ENCODE peak calls at places on chromosomes 5 and 9, in four cellular contexts. One of them, this sample, is unnamed.

GRCh38 chr5:29588276-29588675 is 1605.2 kb upstream of the CDH6 start:
- DNase-seq in GM12891: no peak
- DNase-seq in K562: no peak
- DNase-seq in GM12878: no peak
- DNase-seq in this sample: no peak

GRCh38 chr5:106307265-106307664 is 1363.5 kb downstream of the EFNA5 start:
- DNase-seq in GM12891: no peak
- DNase-seq in K562: no peak
- DNase-seq in GM12878: no peak
- DNase-seq in this sample: no peak

GRCh38 chr5:36173426-36173825 is 21.5 kb downstream of the SKP2 start:
- DNase-seq in GM12891: no peak
- DNase-seq in K562: no peak
- DNase-seq in GM12878: no peak
- DNase-seq in this sample: no peak

GRCh38 chr9:78348848-78349247 is 51.9 kb downstream of the PSAT1 start:
- DNase-seq in GM12891: no peak
- DNase-seq in K562: no peak
- DNase-seq in GM12878: no peak
- DNase-seq in this sample: no peak

GRCh38 chr5:61322738-61323429 is 9.2 kb upstream of the ZSWIM6 start:
- DNase-seq in GM12891: no peak
- DNase-seq in K562: no peak
- DNase-seq in GM12878: no peak
- DNase-seq in this sample: no peak

GRCh38 chr5:107361945-107362344 is 308.8 kb downstream of the EFNA5 start:
- DNase-seq in GM12891: no peak
- DNase-seq in K562: no peak
- DNase-seq in GM12878: no peak
- DNase-seq in this sample: peak

GRCh38 chr5:62717211-62717927 is 138.8 kb downstream of the LRRC70 start:
- DNase-seq in GM12891: no peak
- DNase-seq in K562: no peak
- DNase-seq in GM12878: no peak
- DNase-seq in this sample: no peak

GRCh38 chr9:10855847-10856246 is 243.0 kb upstream of the PTPRD start:
- DNase-seq in GM12891: no peak
- DNase-seq in K562: no peak
- DNase-seq in GM12878: no peak
- DNase-seq in this sample: no peak

GRCh38 chr9:69376651-69377050 is 51.6 kb downstream of the ENTREP1 start:
- DNase-seq in GM12891: no peak
- DNase-seq in K562: no peak
- DNase-seq in GM12878: no peak
- DNase-seq in this sample: no peak

GRCh38 chr9:70340572-70340971 is 73.9 kb downstream of the KLF9 start:
- DNase-seq in GM12891: no peak
- DNase-seq in K562: no peak
- DNase-seq in GM12878: no peak
- DNase-seq in this sample: no peak

DNA sequence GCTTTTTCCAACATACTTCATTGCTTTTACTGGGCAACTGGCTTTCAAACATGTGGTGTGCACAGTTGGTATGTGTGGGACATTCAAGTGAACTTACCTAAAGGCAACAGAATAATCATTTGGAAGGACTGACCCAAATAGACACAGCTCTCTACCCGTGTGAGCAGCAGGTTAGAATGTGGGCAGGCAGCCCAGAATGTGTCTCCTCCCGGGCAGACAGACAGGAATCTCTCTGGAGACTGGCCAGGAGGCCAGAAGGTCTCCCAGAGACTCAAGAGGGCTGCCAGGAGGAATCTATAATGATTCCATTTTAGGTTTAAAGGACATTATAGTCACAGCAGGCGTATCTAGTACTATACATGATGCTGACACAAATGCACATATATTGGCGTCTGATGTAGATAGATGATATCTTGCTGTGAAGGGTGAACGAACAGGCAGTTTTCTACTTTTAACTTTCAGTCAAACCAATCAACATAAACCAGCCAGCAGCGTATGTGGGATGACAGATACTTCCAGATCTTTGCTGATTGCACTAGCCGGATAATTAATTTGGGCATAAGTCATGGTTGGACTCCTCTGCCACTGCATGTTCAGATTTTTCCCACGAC is 297.4 kb upstream of the ZNF608 start:
- DNase-seq in GM12891: no peak
- DNase-seq in K562: no peak
- DNase-seq in GM12878: no peak
- DNase-seq in this sample: no peak
- TF ChIP-seq SPI1 in GM12891: no peak
- TF ChIP-seq SPI1 in K562: no peak
- TF ChIP-seq SPI1 in GM12878: no peak
- TF ChIP-seq SPI1 in this sample: no peak

GRCh38 chr5:180367300-180367699 is 14.2 kb upstream of the GFPT2 start:
- DNase-seq in GM12891: no peak
- DNase-seq in K562: no peak
- DNase-seq in GM12878: no peak
- DNase-seq in this sample: no peak

GRCh38 chr5:180365829-180366228 is 12.7 kb upstream of the GFPT2 start:
- DNase-seq in GM12891: no peak
- DNase-seq in K562: no peak
- DNase-seq in GM12878: no peak
- DNase-seq in this sample: no peak

GRCh38 chr5:180370861-180371641 is 17.9 kb upstream of the GFPT2 start:
- DNase-seq in GM12891: no peak
- DNase-seq in K562: no peak
- DNase-seq in GM12878: no peak
- DNase-seq in this sample: no peak

GRCh38 chr5:180366303-180366702 is 13.2 kb upstream of the GFPT2 start:
- DNase-seq in GM12891: no peak
- DNase-seq in K562: no peak
- DNase-seq in GM12878: no peak
- DNase-seq in this sample: no peak

GRCh38 chr5:180367991-180368390 is 14.9 kb upstream of the GFPT2 start:
- DNase-seq in GM12891: no peak
- DNase-seq in K562: no peak
- DNase-seq in GM12878: no peak
- DNase-seq in this sample: no peak
- TF ChIP-seq SPI1 in GM12891: no peak
- TF ChIP-seq SPI1 in K562: no peak
- TF ChIP-seq SPI1 in GM12878: no peak
- TF ChIP-seq SPI1 in this sample: no peak

GRCh38 chr5:54807421-54807820 is 178.0 kb downstream of the ESM1 start:
- DNase-seq in GM12891: no peak
- DNase-seq in K562: no peak
- DNase-seq in GM12878: no peak
- DNase-seq in this sample: no peak
- TF ChIP-seq SPI1 in GM12891: no peak
- TF ChIP-seq SPI1 in K562: no peak
- TF ChIP-seq SPI1 in GM12878: no peak
- TF ChIP-seq SPI1 in this sample: no peak

DNA sequence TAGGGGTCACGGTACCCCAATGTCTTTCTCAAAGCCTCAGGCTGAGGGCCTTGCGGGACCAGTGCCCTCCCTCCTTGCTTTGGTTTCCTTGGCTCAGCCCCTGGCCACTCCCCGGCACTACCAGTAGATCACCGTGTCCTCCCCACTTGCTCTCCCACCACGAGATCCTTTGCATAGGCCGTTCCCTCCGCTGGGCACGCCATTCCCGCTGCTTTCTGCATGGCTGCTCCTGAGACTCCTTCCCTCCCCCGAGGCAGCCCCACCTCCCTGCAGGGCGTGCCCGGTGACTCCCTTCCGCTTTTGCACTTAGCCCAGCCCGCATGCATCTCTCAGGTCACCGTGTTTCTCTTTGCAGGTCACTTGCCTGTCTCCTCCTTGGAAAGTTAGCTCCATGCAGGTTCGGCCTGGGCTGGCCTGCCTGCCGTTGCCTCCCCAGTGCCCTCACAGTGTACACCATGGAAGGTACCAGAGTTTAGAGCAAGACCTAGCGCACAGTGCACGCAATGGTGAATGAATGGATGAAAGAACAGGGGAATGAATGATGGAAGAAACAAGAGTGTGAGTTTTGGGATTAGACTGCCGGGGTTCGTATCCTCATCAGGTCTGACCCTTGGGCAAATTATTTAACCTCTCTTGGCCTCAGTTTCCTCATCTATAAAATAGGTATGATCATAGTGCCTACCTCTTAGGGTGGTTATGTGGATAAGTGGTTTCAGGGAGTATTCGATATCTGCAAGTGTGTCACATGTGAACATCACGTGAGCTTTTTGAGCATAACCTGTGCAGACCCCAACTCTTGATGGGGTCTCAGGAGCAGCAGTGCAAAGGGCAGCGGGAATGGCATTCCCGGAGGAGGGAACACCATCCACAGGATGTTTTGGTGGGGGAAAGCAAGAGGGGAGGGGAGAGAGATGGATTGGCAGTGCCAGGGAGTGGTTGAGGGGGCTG is 214.3 kb downstream of the C9orf50 start:
- DNase-seq in GM12891: no peak
- DNase-seq in K562: peak
- DNase-seq in GM12878: no peak
- DNase-seq in this sample: peak
- TF ChIP-seq SPI1 in GM12891: no peak
- TF ChIP-seq SPI1 in K562: peak
- TF ChIP-seq SPI1 in GM12878: peak
- TF ChIP-seq SPI1 in this sample: peak

GRCh38 chr9:93676310-93677054 is 100.1 kb downstream of the PHF2 start:
- DNase-seq in GM12891: no peak
- DNase-seq in K562: no peak
- DNase-seq in GM12878: no peak
- DNase-seq in this sample: no peak
- TF ChIP-seq SPI1 in GM12891: no peak
- TF ChIP-seq SPI1 in K562: no peak
- TF ChIP-seq SPI1 in GM12878: no peak
- TF ChIP-seq SPI1 in this sample: no peak

GRCh38 chr5:39014544-39014943 is 59.7 kb downstream of the RICTOR start:
- DNase-seq in GM12891: no peak
- DNase-seq in K562: no peak
- DNase-seq in GM12878: no peak
- DNase-seq in this sample: no peak
- TF ChIP-seq SPI1 in GM12891: no peak
- TF ChIP-seq SPI1 in K562: no peak
- TF ChIP-seq SPI1 in GM12878: no peak
- TF ChIP-seq SPI1 in this sample: no peak

GRCh38 chr5:153515269-153515668 is 24.8 kb downstream of the GRIA1 start:
- DNase-seq in GM12891: no peak
- DNase-seq in K562: no peak
- DNase-seq in GM12878: no peak
- DNase-seq in this sample: no peak
- TF ChIP-seq SPI1 in GM12891: no peak
- TF ChIP-seq SPI1 in K562: no peak
- TF ChIP-seq SPI1 in GM12878: no peak
- TF ChIP-seq SPI1 in this sample: no peak

GRCh38 chr9:117153021-117153420 is 261.8 kb downstream of the ASTN2 start:
- DNase-seq in GM12891: no peak
- DNase-seq in K562: no peak
- DNase-seq in GM12878: no peak
- DNase-seq in this sample: no peak
- TF ChIP-seq SPI1 in GM12891: no peak
- TF ChIP-seq SPI1 in K562: no peak
- TF ChIP-seq SPI1 in GM12878: no peak
- TF ChIP-seq SPI1 in this sample: no peak

DNA sequence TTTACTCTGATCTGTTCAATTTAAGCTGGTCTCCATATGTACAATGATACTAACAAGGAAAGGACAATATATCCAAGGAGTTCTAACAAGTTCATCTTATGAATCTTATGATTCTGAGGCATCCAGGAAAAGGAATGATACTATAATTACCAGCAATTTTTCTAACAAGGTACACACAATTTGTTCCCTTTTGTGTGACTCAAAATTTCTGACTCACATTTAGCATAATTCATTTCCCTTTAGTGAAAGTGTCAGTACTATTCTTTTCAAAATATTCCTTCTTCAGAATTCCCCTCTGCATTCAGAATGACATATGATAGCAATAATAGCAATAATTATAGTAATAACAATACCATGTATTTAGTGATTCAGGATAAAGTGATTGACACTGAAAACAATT is 594.8 kb downstream of the DMRTA1 start:
- DNase-seq in GM12891: no peak
- DNase-seq in K562: no peak
- DNase-seq in GM12878: no peak
- DNase-seq in this sample: no peak
- TF ChIP-seq SPI1 in GM12891: no peak
- TF ChIP-seq SPI1 in K562: no peak
- TF ChIP-seq SPI1 in GM12878: no peak
- TF ChIP-seq SPI1 in this sample: no peak

GRCh38 chr5:66144799-66145390 is 795 bp downstream of the SREK1 start:
- DNase-seq in GM12891: peak
- DNase-seq in K562: no peak
- DNase-seq in GM12878: no peak
- DNase-seq in this sample: no peak
- TF ChIP-seq SPI1 in GM12891: no peak
- TF ChIP-seq SPI1 in K562: no peak
- TF ChIP-seq SPI1 in GM12878: no peak
- TF ChIP-seq SPI1 in this sample: no peak